ENCODE peak calls at places on chromosome 10, in eight cellular contexts. G, M, D, L, J, B, X and U are unnamed samples.

GRCh38 chr10:61464461-61465215 is 11.5 kb upstream of the TMEM26 start:
- DNase-seq in G (no peak), M (no peak), D (peak), L (no peak), J (no peak), B (no peak), X (no peak), U (no peak)

GRCh38 chr10:63210611-63211196 is 77.6 kb downstream of the NRBF2 start:
- DNase-seq in G (no peak), M (no peak), D (no peak), L (no peak), J (peak), B (no peak), X (no peak), U (no peak)

GRCh38 chr10:132366499-132366898 is 30.5 kb upstream of the PWWP2B start:
- DNase-seq in G (no peak), M (no peak), D (no peak), L (no peak), J (no peak), B (no peak), X (no peak), U (no peak)

GRCh38 chr10:19889279-19889678 is 73.0 kb downstream of the PLXDC2 start:
- DNase-seq in G (no peak), M (no peak), D (no peak), L (no peak), J (no peak), B (no peak), X (no peak), U (no peak)

GRCh38 chr10:46548781-46549090 is 7.7 kb downstream of the GPRIN2 start:
- DNase-seq in G (no peak), M (no peak), D (no peak), L (no peak), J (no peak), B (no peak), X (no peak), U (no peak)

GRCh38 chr10:110983466-110983865 is 64.1 kb downstream of the SHOC2 start:
- DNase-seq in G (no peak), M (no peak), D (no peak), L (no peak), J (no peak), B (no peak), X (no peak), U (no peak)

GRCh38 chr10:47402681-47403301 is 18.7 kb upstream of the ZNF488 start:
- DNase-seq in G (peak), M (no peak), D (peak), L (no peak), J (no peak), B (no peak), X (no peak), U (no peak)

GRCh38 chr10:11319990-11320602 is 291.4 kb downstream of the USP6NL start:
- DNase-seq in G (no peak), M (no peak), D (no peak), L (no peak), J (no peak), B (no peak), X (no peak), U (no peak)

GRCh38 chr10:85581357-85581756 is 785.2 kb downstream of the GRID1 start:
- DNase-seq in G (no peak), M (no peak), D (no peak), L (no peak), J (no peak), B (no peak), X (no peak), U (no peak)

GRCh38 chr10:61350068-61350467 is 103.1 kb downstream of the TMEM26 start:
- DNase-seq in G (no peak), M (no peak), D (no peak), L (no peak), J (no peak), B (no peak), X (no peak), U (no peak)

GRCh38 chr10:48305905-48306264 is 592 bp upstream of the MAPK8 start:
- DNase-seq in G (no peak), M (no peak), D (no peak), L (no peak), J (no peak), B (no peak), X (no peak), U (no peak)

GRCh38 chr10:8312861-8313260 is 258.4 kb downstream of the GATA3 start:
- DNase-seq in G (no peak), M (no peak), D (no peak), L (no peak), J (no peak), B (no peak), X (no peak), U (no peak)

GRCh38 chr10:102310356-102311024 is 65.2 kb downstream of the GBF1 start:
- DNase-seq in G (no peak), M (no peak), D (peak), L (no peak), J (no peak), B (no peak), X (no peak), U (no peak)

GRCh38 chr10:57846307-57847065 is 421.2 kb downstream of the IPMK start:
- DNase-seq in G (no peak), M (no peak), D (no peak), L (no peak), J (no peak), B (no peak), X (no peak), U (no peak)

GRCh38 chr10:97522937-97523336 is 24.2 kb downstream of the UBTD1 start:
- DNase-seq in G (no peak), M (no peak), D (no peak), L (no peak), J (no peak), B (no peak), X (no peak), U (no peak)